ENCODE peak calls at places on chromosomes 1 and 21, in five cellular contexts. X is lower lobe of right lung, T is mammary epithelial cell, K is ovary, F is fibroblast of lung. W is an unnamed sample. For H3K4me1, the result is how much of the 10 kb centered on the place peaks cover.

GRCh38 chr1:237736372-237737029 is 154.2 kb downstream of the ZP4 start:
- DNase-seq in X (no peak), T (peak), K (no peak), F (no peak), W (no peak)

GRCh38 chr1:173669491-173669941 is at the start of gene ANKRD45:
- DNase-seq in X (peak), T (no peak), K (peak), F (peak), W (peak)

GRCh38 chr1:214525535-214526019 is 25.8 kb downstream of the PTPN14 start:
- DNase-seq in X (no peak), T (peak), K (no peak), F (peak), W (no peak)

GRCh38 chr1:50419192-50419906 is 3.9 kb downstream of the DMRTA2 start:
- DNase-seq in X (no peak), T (no peak), K (no peak), F (no peak), W (peak)

GRCh38 chr21:25384782-25385181 is 222.5 kb downstream of the MRPL39 start:
- DNase-seq in X (no peak), T (no peak), K (no peak), F (no peak), W (no peak)

GRCh38 chr1:235749755-235750300 is 100.2 kb upstream of the GNG4 start:
- DNase-seq in X (no peak), T (peak), K (no peak), F (no peak), W (no peak)

GRCh38 chr1:175394739-175395138 is 202.2 kb upstream of the KIAA0040 start:
- DNase-seq in X (no peak), T (no peak), K (no peak), F (no peak), W (peak)

GRCh38 chr1:66520655-66521054 is 13.3 kb upstream of the SGIP1 start:
- DNase-seq in X (no peak), T (no peak), K (no peak), F (no peak), W (no peak)

GRCh38 chr1:53689223-53689622 is 49.7 kb downstream of the GLIS1 start:
- DNase-seq in X (no peak), T (no peak), K (no peak), F (no peak), W (no peak)

GRCh38 chr1:2290595-2291510 is 62.7 kb downstream of the SKI start:
- DNase-seq in X (peak), T (peak), K (peak), F (peak), W (no peak)

GRCh38 chr1:20322825-20323612 is 32.3 kb downstream of the VWA5B1 start:
- DNase-seq in X (no peak), T (no peak), K (no peak), F (peak), W (no peak)

GRCh38 chr1:36885537-36886441 is 148.5 kb downstream of the GRIK3 start:
- DNase-seq in X (no peak), T (no peak), K (no peak), F (no peak), W (no peak)

GRCh38 chr1:56098956-56099355 is 480.4 kb downstream of the PLPP3 start:
- DNase-seq in X (no peak), T (no peak), K (no peak), F (peak), W (no peak)

GRCh38 chr1:174044418-174045222 is 22.5 kb upstream of the RC3H1 start:
- DNase-seq in X (no peak), T (peak), K (no peak), F (no peak), W (no peak)

DNA sequence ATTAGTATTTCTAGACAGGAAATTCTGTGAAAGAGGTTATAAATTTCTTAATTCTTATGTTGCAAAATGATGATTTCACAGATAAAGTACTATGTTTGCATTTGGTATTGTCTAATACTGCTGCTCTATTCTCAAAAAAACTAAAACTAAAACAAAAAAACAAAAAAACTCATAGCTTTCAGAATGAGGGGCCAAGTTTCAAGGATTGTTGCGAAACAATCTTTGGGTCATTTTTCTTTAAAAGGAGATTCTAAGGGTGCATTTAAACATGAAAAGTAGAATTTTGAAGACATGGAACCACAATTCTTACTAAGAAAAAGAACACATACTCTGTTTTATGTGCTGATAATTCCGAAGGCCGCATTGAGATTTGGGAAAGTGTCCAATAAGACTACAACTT is 645.1 kb downstream of the ADGRL2 start:
- DNase-seq in X (no peak), T (no peak), K (no peak), F (peak), W (no peak)
- TF ChIP-seq CTCF in X (no peak), T (no peak), K (no peak), F (no peak), W (no peak)

DNA sequence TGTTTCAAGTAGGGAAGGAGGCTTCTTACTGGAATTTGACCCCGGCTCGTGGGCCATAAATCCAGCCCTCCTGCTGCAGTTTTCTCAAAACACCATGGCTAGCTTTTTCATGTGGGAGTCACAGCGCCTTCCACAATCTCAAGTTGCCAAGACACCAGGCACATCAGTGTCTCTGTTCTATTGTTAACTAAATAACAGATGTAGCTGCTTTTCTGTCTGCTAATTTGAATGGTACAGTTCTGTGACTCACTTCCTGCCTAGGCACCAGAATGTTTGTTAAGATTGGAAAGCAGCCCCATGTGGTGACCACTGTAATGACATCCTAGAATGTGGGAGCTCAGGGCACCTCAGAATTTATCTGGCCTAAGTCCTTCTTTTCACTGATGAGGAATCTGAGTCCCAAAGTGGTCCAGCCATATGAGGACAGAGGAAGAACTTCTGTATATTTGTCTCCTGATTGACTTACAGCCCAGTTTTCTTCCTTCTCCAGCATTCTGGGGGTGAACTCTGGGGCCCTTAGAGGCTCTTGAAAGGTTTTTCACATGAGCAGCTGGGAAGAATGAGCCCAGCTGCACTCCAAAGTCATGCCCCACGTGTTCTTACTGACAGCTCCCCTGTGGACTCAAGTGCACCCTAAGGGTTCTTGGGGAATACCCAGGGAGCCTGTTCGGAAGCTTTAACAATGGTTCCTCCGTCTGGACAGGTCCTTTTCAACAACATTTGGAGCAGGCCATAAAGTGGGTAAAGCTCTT is 27.5 kb downstream of the TRIM45 start:
- DNase-seq in X (no peak), T (peak), K (no peak), F (peak), W (no peak)
- H3K4me1 ChIP-seq in X (under half), T (under half), K (under half), F (under half), W (under half)

DNA sequence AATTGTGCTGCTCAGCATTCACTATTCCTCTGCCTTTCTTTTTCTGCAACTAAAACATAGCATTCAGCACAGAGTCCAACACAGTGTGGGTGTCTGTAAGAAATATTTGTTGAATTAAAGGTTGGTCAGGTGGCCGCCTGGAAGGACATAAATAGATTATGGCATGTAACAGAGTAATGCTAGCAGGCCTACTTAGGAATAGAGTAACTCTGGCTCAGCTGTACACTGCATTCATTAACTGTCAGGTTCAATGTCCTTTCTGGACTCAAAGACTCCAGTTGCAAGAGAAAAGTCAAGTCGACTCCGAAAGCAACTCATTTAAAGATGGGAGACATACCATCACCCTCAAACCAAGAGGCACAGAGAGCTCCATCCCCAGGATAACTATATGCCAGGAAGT is 116.0 kb downstream of the LMX1A start:
- DNase-seq in X (no peak), T (no peak), K (no peak), F (no peak), W (no peak)
- H3K4me3 ChIP-seq in X (no peak), T (no peak), K (no peak), F (no peak), W (no peak)

DNA sequence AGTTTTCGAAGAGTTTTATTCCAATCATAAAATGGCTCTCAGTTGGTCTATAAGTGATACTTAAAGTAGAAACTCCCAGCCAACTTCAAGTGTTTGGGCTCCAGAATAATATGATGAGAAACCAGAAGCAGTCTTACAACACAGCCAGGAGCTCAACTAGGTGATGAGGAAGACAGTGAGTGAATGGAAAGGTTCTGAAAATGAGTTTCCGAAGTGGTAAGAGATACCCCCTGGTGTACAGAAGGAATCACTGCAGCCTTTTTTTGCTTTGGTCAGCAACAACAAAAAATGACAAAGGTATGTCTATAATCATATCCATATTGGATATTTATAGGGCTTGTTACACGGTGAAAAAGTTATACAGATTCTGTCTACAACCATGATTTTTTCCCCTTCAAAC is 16.5 kb downstream of the KRTAP19-1 start:
- DNase-seq in X (no peak), T (peak), K (no peak), F (no peak), W (no peak)
- TF ChIP-seq CTCF in X (no peak), T (peak), K (no peak), F (no peak), W (no peak)

DNA sequence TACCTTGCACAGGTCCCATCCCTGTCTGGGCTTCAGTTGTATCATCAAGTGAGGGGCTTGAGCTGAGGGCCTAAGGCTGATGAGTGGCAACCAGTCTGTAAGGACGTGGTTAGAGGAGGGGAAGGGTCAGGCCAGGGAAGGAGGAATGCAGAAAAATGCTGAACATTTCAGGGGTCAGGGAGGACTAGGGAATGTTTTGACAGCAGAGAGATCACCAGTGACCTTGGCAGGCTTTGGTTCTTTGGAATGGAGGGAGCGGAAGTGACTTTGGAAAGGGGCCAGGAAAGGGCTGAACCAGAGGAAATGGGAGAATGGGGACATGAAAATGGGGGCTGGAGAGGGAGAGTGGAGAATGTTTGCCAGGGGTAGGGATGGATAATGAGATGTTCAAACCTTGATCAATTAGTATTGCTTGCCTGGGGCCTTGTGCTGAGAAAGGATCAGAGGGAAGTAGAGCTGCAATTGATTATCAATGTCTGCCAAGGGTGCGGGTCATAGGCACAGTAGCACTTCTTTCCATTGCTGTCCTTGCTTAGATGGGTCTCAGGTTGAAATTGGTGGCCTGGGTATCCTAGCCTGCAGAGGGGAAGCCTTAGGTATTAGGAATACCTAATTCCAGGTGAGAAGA is 7.4 kb downstream of the LDLRAP1 start:
- DNase-seq in X (peak), T (no peak), K (peak), F (peak), W (no peak)
- H3K4me1 ChIP-seq in X (half or more), T (under half), K (under half), F (under half), W (under half)

GRCh38 chr1:30255111-30255510 is 468.3 kb downstream of the MATN1 start:
- DNase-seq in X (no peak), T (no peak), K (no peak), F (no peak), W (no peak)
- H3K4me3 ChIP-seq in X (no peak), T (no peak), K (no peak), F (no peak), W (no peak)

GRCh38 chr1:248688527-248689298 is 13.9 kb downstream of the OR14I1 start:
- DNase-seq in X (no peak), T (no peak), K (no peak), F (no peak), W (no peak)

GRCh38 chr1:248691567-248692155 is 10.9 kb downstream of the OR14I1 start:
- DNase-seq in X (no peak), T (no peak), K (no peak), F (no peak), W (no peak)

GRCh38 chr1:248681651-248682050 is 20.9 kb downstream of the OR14I1 start:
- DNase-seq in X (no peak), T (no peak), K (no peak), F (no peak), W (no peak)

DNA sequence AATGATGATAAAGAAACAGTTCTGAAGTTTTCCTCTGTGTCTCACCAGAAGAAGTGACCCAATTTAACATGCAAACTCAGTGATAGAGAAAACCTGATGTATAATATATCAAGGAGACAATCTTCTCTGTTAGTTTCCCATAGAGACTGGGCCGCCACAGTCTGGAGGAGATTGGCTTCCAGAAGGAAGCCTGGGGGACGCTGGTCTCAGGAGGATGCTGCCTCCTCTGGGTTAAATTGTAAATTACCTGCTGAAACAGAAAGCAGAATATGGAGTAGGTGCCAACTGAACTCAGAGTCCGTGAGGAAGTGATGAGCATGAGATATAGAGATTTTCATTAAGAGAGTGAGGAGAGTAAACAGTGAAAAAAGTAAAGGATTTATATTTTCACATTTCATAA is 15.8 kb downstream of the OR14I1 start:
- DNase-seq in X (no peak), T (no peak), K (no peak), F (no peak), W (no peak)
- TF ChIP-seq CTCF in X (no peak), T (no peak), K (no peak), F (no peak), W (no peak)

W was measured in pancreas.